ENCODE peak calls at places on chromosomes 5 and 9, in seven cellular contexts. One of them, this sample, is unnamed.

GRCh38 chr5:1536298-1537165 is 12.8 kb upstream of the LPCAT1 start:
- DNase-seq in LHCN-M2: peak; percentile 41
- DNase-seq in activated T-cell treated with anti-CD3 and anti-CD28 coated beads for 48 hours: peak; percentile 59
- DNase-seq in HS-27A: no peak
- DNase-seq in Ammon's horn: no peak
- DNase-seq in spleen: peak; percentile 85
- DNase-seq in effector memory CD8-positive, alpha-beta T cell: peak; percentile 65
- DNase-seq in this sample: peak; percentile 72

GRCh38 chr9:133050781-133051180 is 11.0 kb upstream of the CEL start:
- DNase-seq in spleen: peak; percentile 37
- DNase-seq in LHCN-M2: peak; percentile 38
- DNase-seq in effector memory CD8-positive, alpha-beta T cell: no peak
- DNase-seq in Ammon's horn: no peak
- DNase-seq in HS-27A: no peak
- DNase-seq in activated T-cell treated with anti-CD3 and anti-CD28 coated beads for 48 hours: no peak
- DNase-seq in this sample: no peak

GRCh38 chr5:96876292-96876850 is at the start of gene ERAP2:
- DNase-seq in Ammon's horn: peak; percentile 37
- DNase-seq in spleen: no peak
- DNase-seq in effector memory CD8-positive, alpha-beta T cell: no peak
- DNase-seq in activated T-cell treated with anti-CD3 and anti-CD28 coated beads for 48 hours: no peak
- DNase-seq in LHCN-M2: peak; percentile 63
- DNase-seq in HS-27A: peak; percentile 11
- DNase-seq in this sample: no peak

GRCh38 chr5:177967221-177967887 is 28.7 kb downstream of the PROP1 start:
- DNase-seq in Ammon's horn: no peak
- DNase-seq in HS-27A: no peak
- DNase-seq in LHCN-M2: no peak
- DNase-seq in effector memory CD8-positive, alpha-beta T cell: no peak
- DNase-seq in activated T-cell treated with anti-CD3 and anti-CD28 coated beads for 48 hours: no peak
- DNase-seq in spleen: no peak
- DNase-seq in this sample: no peak

GRCh38 chr9:124551472-124552339 is 44.5 kb upstream of the NR5A1 start:
- DNase-seq in spleen: no peak
- DNase-seq in effector memory CD8-positive, alpha-beta T cell: no peak
- DNase-seq in activated T-cell treated with anti-CD3 and anti-CD28 coated beads for 48 hours: peak; percentile 11
- DNase-seq in LHCN-M2: peak; percentile 96
- DNase-seq in Ammon's horn: peak; percentile 76
- DNase-seq in HS-27A: peak; percentile 45
- DNase-seq in this sample: no peak

GRCh38 chr5:165209101-165209727 is 1703.8 kb downstream of the MAT2B start:
- DNase-seq in effector memory CD8-positive, alpha-beta T cell: no peak
- DNase-seq in LHCN-M2: peak; percentile 1
- DNase-seq in activated T-cell treated with anti-CD3 and anti-CD28 coated beads for 48 hours: no peak
- DNase-seq in Ammon's horn: peak; percentile 36
- DNase-seq in HS-27A: no peak
- DNase-seq in spleen: no peak
- DNase-seq in this sample: no peak

GRCh38 chr5:9112520-9113291 is 433.2 kb downstream of the SEMA5A start:
- DNase-seq in activated T-cell treated with anti-CD3 and anti-CD28 coated beads for 48 hours: no peak
- DNase-seq in effector memory CD8-positive, alpha-beta T cell: no peak
- DNase-seq in LHCN-M2: peak; percentile 10
- DNase-seq in Ammon's horn: no peak
- DNase-seq in spleen: no peak
- DNase-seq in HS-27A: no peak
- DNase-seq in this sample: no peak

GRCh38 chr5:180960209-180960608 is 28.4 kb upstream of the BTNL3 start:
- DNase-seq in spleen: no peak
- DNase-seq in activated T-cell treated with anti-CD3 and anti-CD28 coated beads for 48 hours: no peak
- DNase-seq in LHCN-M2: peak; percentile 1
- DNase-seq in effector memory CD8-positive, alpha-beta T cell: no peak
- DNase-seq in HS-27A: no peak
- DNase-seq in Ammon's horn: no peak
- DNase-seq in this sample: no peak

GRCh38 chr9:134313470-134313869 is 12.8 kb upstream of the RXRA start:
- DNase-seq in effector memory CD8-positive, alpha-beta T cell: no peak
- DNase-seq in spleen: peak; percentile 20
- DNase-seq in activated T-cell treated with anti-CD3 and anti-CD28 coated beads for 48 hours: no peak
- DNase-seq in LHCN-M2: no peak
- DNase-seq in Ammon's horn: no peak
- DNase-seq in HS-27A: no peak
- DNase-seq in this sample: no peak

GRCh38 chr9:16544842-16545241 is 325.6 kb downstream of the BNC2 start:
- DNase-seq in LHCN-M2: no peak
- DNase-seq in activated T-cell treated with anti-CD3 and anti-CD28 coated beads for 48 hours: no peak
- DNase-seq in spleen: no peak
- DNase-seq in HS-27A: no peak
- DNase-seq in Ammon's horn: no peak
- DNase-seq in effector memory CD8-positive, alpha-beta T cell: no peak
- DNase-seq in this sample: no peak

GRCh38 chr5:167720201-167720600 is 571.2 kb upstream of the WWC1 start:
- DNase-seq in activated T-cell treated with anti-CD3 and anti-CD28 coated beads for 48 hours: no peak
- DNase-seq in LHCN-M2: peak; percentile 43
- DNase-seq in effector memory CD8-positive, alpha-beta T cell: no peak
- DNase-seq in HS-27A: no peak
- DNase-seq in Ammon's horn: no peak
- DNase-seq in spleen: no peak
- DNase-seq in this sample: no peak